ENCODE peak calls at places on chromosomes 12 and 14, in six cellular contexts. V, A, H, D, U and E are unnamed samples.

GRCh38 chr12:10395390-10395998 is 5.7 kb upstream of the KLRK1 start:
- DNase-seq in V (no peak), A (no peak), H (no peak), D (no peak), U (peak; percentile 68), E (no peak)

GRCh38 chr14:58992935-58993334 is 195.5 kb upstream of the DAAM1 start:
- DNase-seq in V (no peak), A (no peak), H (no peak), D (no peak), U (no peak), E (no peak)

GRCh38 chr14:94884616-94885230 is 114.8 kb upstream of the GSC start:
- DNase-seq in V (no peak), A (no peak), H (no peak), D (no peak), U (no peak), E (no peak)

GRCh38 chr14:36857136-36857535 is 195.5 kb downstream of the PAX9 start:
- DNase-seq in V (no peak), A (no peak), H (no peak), D (no peak), U (no peak), E (no peak)

GRCh38 chr14:51448831-51449665 is 202.7 kb upstream of the FRMD6 start:
- DNase-seq in V (peak; percentile 56), A (no peak), H (no peak), D (peak; percentile 39), U (no peak), E (peak; percentile 37)

GRCh38 chr12:55707841-55708694 is at the start of gene ITGA7:
- DNase-seq in V (peak; percentile 93), A (peak; percentile 97), H (peak; percentile 66), D (peak; percentile 83), U (peak; percentile 81), E (peak; percentile 86)

GRCh38 chr12:30997685-30998440 is 71.3 kb downstream of the TSPAN11 start:
- DNase-seq in V (peak; percentile 26), A (no peak), H (no peak), D (no peak), U (no peak), E (no peak)

GRCh38 chr12:28866715-28867503 is 282.2 kb upstream of the FAR2 start:
- DNase-seq in V (no peak), A (no peak), H (no peak), D (no peak), U (no peak), E (no peak)

GRCh38 chr14:78566017-78566858 is 396.1 kb downstream of the NRXN3 start:
- DNase-seq in V (peak; percentile 82), A (peak; percentile 91), H (peak; percentile 91), D (peak; percentile 59), U (peak; percentile 70), E (peak; percentile 73)

GRCh38 chr14:89794096-89794495 is 160.4 kb downstream of the EFCAB11 start:
- DNase-seq in V (peak; percentile 86), A (no peak), H (no peak), D (peak; percentile 68), U (peak; percentile 33), E (no peak)

GRCh38 chr12:73656375-73656774 is 881.3 kb upstream of the ATXN7L3B start:
- DNase-seq in V (no peak), A (no peak), H (no peak), D (no peak), U (no peak), E (no peak)
- TF ChIP-seq CTCF in V (no peak), A (no peak), H (no peak), D (no peak), U (no peak), E (no peak)

DNA sequence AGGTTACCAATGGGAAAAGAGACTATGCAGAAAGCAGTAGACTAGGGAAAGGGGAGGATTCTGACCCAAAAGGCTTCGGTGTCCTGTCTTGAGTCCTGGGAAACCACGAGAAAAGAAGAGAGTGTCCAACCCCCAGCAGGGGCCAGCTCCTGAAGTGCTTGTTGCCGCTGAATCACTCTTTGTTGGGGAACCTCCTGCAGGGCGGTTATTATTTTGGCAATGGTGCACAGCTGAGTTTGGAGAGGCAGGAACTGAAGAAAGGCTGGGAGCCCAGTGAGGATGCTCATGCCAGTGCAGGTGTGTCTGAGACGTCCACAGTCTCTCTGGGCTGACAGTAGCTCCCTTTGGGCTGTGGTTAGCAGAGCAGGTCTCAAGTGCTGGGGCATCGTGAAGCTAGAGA is 97.6 kb downstream of the PLXNC1 start:
- DNase-seq in V (no peak), A (no peak), H (no peak), D (no peak), U (no peak), E (no peak)
- TF ChIP-seq CTCF in V (no peak), A (no peak), H (no peak), D (no peak), U (no peak), E (no peak)

GRCh38 chr12:99135376-99135775 is 490.3 kb downstream of the APAF1 start:
- DNase-seq in V (no peak), A (no peak), H (no peak), D (no peak), U (no peak), E (no peak)

GRCh38 chr12:99138397-99138796 is 493.3 kb downstream of the APAF1 start:
- DNase-seq in V (no peak), A (no peak), H (no peak), D (no peak), U (no peak), E (no peak)

GRCh38 chr12:99131761-99132199 is 486.7 kb downstream of the APAF1 start:
- DNase-seq in V (peak; percentile 61), A (peak; percentile 54), H (peak; percentile 4), D (peak; percentile 54), U (no peak), E (peak; percentile 70)

GRCh38 chr12:99140017-99140726 is 495.1 kb downstream of the APAF1 start:
- DNase-seq in V (no peak), A (no peak), H (no peak), D (no peak), U (no peak), E (no peak)

GRCh38 chr12:99137124-99137845 is 492.2 kb downstream of the APAF1 start:
- DNase-seq in V (no peak), A (no peak), H (no peak), D (no peak), U (no peak), E (no peak)
- TF ChIP-seq CTCF in V (no peak), A (no peak), H (no peak), D (no peak), U (no peak), E (no peak)

GRCh38 chr12:103493199-103493598 is 2.6 kb downstream of the C12orf42 start:
- DNase-seq in V (no peak), A (no peak), H (no peak), D (no peak), U (no peak), E (no peak)

GRCh38 chr12:103498990-103499389 is 3.2 kb upstream of the C12orf42 start:
- DNase-seq in V (no peak), A (no peak), H (no peak), D (no peak), U (no peak), E (no peak)

GRCh38 chr12:103494388-103494787 is 1.4 kb downstream of the C12orf42 start:
- DNase-seq in V (no peak), A (no peak), H (no peak), D (no peak), U (no peak), E (no peak)

GRCh38 chr12:103495158-103495782 is 498 bp downstream of the C12orf42 start:
- DNase-seq in V (peak; percentile 51), A (peak; percentile 71), H (peak; percentile 30), D (no peak), U (peak; percentile 28), E (no peak)

DNA sequence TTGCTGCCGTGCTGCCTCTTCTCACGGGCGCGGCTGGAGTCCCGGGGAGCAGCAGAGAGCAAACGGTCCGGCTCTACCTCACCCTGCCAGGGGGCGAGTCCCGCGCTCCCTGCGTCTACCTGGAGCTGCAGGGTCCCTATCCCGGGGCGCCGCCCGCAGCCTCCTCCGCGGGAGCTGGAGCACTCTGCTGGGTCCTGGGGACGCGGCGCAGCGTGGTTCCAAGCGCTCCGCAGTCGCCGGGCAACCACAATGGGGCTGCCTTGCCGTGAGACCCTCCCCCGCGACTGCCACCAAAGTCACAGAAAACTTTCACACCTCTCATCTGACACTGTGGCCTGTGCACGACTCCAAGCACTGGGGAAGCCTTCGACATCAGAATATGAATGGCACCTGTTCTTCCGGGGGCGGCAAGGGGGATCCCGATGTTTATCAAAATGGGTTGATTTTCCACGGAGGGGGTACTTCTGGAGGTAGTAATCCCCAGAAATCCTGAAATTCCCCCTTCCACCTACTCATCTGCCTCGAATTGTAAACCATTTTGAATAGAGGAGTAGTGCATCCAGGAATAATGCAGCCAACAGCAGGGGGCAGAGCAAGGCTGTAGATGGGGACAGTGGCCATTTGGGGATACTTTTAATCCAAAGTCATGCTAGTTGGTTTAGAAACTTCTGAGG is at the start of gene C12orf42:
- DNase-seq in V (no peak), A (peak; percentile 51), H (peak; percentile 51), D (no peak), U (peak; percentile 38), E (no peak)
- TF ChIP-seq CTCF in V (no peak), A (peak; percentile 50), H (peak; percentile 43), D (peak; percentile 50), U (no peak), E (no peak)